ENCODE peak calls at places on chromosomes 4 and X, in ten cellular contexts. One of them, this sample, is unnamed.

GRCh38 chrX:155070975-155071693 is at the start of the genes BRCC3, CMC4 and MTCP1:
- DNase-seq in GM10248: peak
- DNase-seq in Peyer's patch: peak
- DNase-seq in HFF-Myc: peak
- DNase-seq in IMR-90: peak
- DNase-seq in neuronal stem cell: peak
- DNase-seq in lower leg skin: peak
- DNase-seq in glutamatergic neuron: peak
- DNase-seq in A673: peak
- DNase-seq in endothelial cell: peak
- DNase-seq in this sample: peak

GRCh38 chr4:139589619-139590018 is 33.6 kb upstream of the SETD7 start:
- DNase-seq in GM10248: no peak
- DNase-seq in Peyer's patch: no peak
- DNase-seq in HFF-Myc: no peak
- DNase-seq in IMR-90: peak
- DNase-seq in neuronal stem cell: no peak
- DNase-seq in lower leg skin: peak
- DNase-seq in glutamatergic neuron: no peak
- DNase-seq in A673: no peak
- DNase-seq in endothelial cell: no peak
- DNase-seq in this sample: no peak

GRCh38 chr4:183099537-183100297 is 660 bp downstream of the WWC2 start:
- DNase-seq in GM10248: peak
- DNase-seq in Peyer's patch: no peak
- DNase-seq in HFF-Myc: no peak
- DNase-seq in IMR-90: no peak
- DNase-seq in neuronal stem cell: peak
- DNase-seq in lower leg skin: peak
- DNase-seq in glutamatergic neuron: peak
- DNase-seq in A673: peak
- DNase-seq in endothelial cell: peak
- DNase-seq in this sample: no peak

GRCh38 chr4:139655116-139655515 is 10.5 kb upstream of the MGST2 start:
- DNase-seq in GM10248: no peak
- DNase-seq in Peyer's patch: no peak
- DNase-seq in HFF-Myc: no peak
- DNase-seq in IMR-90: peak
- DNase-seq in neuronal stem cell: no peak
- DNase-seq in lower leg skin: no peak
- DNase-seq in glutamatergic neuron: peak
- DNase-seq in A673: peak
- DNase-seq in endothelial cell: peak
- DNase-seq in this sample: peak

GRCh38 chr4:147836807-147837206 is 104.9 kb downstream of the ARHGAP10 start:
- DNase-seq in GM10248: peak
- DNase-seq in Peyer's patch: no peak
- DNase-seq in HFF-Myc: no peak
- DNase-seq in IMR-90: no peak
- DNase-seq in neuronal stem cell: no peak
- DNase-seq in lower leg skin: no peak
- DNase-seq in glutamatergic neuron: no peak
- DNase-seq in A673: no peak
- DNase-seq in endothelial cell: no peak
- DNase-seq in this sample: no peak

GRCh38 chrX:149365552-149365951 is 139.6 kb downstream of the IDS start:
- DNase-seq in GM10248: no peak
- DNase-seq in Peyer's patch: no peak
- DNase-seq in HFF-Myc: no peak
- DNase-seq in IMR-90: no peak
- DNase-seq in neuronal stem cell: no peak
- DNase-seq in lower leg skin: no peak
- DNase-seq in glutamatergic neuron: no peak
- DNase-seq in A673: no peak
- DNase-seq in endothelial cell: no peak
- DNase-seq in this sample: no peak

GRCh38 chr4:176641237-176641636 is 151.5 kb downstream of the VEGFC start:
- DNase-seq in GM10248: no peak
- DNase-seq in Peyer's patch: no peak
- DNase-seq in HFF-Myc: no peak
- DNase-seq in IMR-90: peak
- DNase-seq in neuronal stem cell: no peak
- DNase-seq in lower leg skin: no peak
- DNase-seq in glutamatergic neuron: no peak
- DNase-seq in A673: no peak
- DNase-seq in endothelial cell: no peak
- DNase-seq in this sample: no peak

GRCh38 chr4:119304431-119304830 is 17.5 kb downstream of the FABP2 start:
- DNase-seq in GM10248: no peak
- DNase-seq in Peyer's patch: no peak
- DNase-seq in HFF-Myc: no peak
- DNase-seq in IMR-90: no peak
- DNase-seq in neuronal stem cell: no peak
- DNase-seq in lower leg skin: no peak
- DNase-seq in glutamatergic neuron: no peak
- DNase-seq in A673: no peak
- DNase-seq in endothelial cell: no peak
- DNase-seq in this sample: no peak

GRCh38 chr4:184471872-184472539 is 2.3 kb downstream of the IRF2 start:
- DNase-seq in GM10248: peak
- DNase-seq in Peyer's patch: no peak
- DNase-seq in HFF-Myc: no peak
- DNase-seq in IMR-90: peak
- DNase-seq in neuronal stem cell: no peak
- DNase-seq in lower leg skin: no peak
- DNase-seq in glutamatergic neuron: no peak
- DNase-seq in A673: peak
- DNase-seq in endothelial cell: no peak
- DNase-seq in this sample: peak

GRCh38 chr4:182875471-182875870 is 41.7 kb downstream of the DCTD start:
- DNase-seq in GM10248: no peak
- DNase-seq in Peyer's patch: no peak
- DNase-seq in HFF-Myc: no peak
- DNase-seq in IMR-90: no peak
- DNase-seq in neuronal stem cell: no peak
- DNase-seq in lower leg skin: no peak
- DNase-seq in glutamatergic neuron: no peak
- DNase-seq in A673: no peak
- DNase-seq in endothelial cell: no peak
- DNase-seq in this sample: no peak

GRCh38 chr4:41882622-41883347 is 52.4 kb upstream of the TMEM33 start:
- DNase-seq in GM10248: peak
- DNase-seq in Peyer's patch: peak
- DNase-seq in HFF-Myc: no peak
- DNase-seq in IMR-90: peak
- DNase-seq in neuronal stem cell: no peak
- DNase-seq in lower leg skin: no peak
- DNase-seq in glutamatergic neuron: peak
- DNase-seq in A673: peak
- DNase-seq in endothelial cell: peak
- DNase-seq in this sample: no peak

GRCh38 chrX:148380107-148380506 is 120.3 kb upstream of the AFF2 start:
- DNase-seq in GM10248: no peak
- DNase-seq in Peyer's patch: no peak
- DNase-seq in HFF-Myc: no peak
- DNase-seq in IMR-90: no peak
- DNase-seq in neuronal stem cell: no peak
- DNase-seq in lower leg skin: no peak
- DNase-seq in glutamatergic neuron: no peak
- DNase-seq in A673: no peak
- DNase-seq in endothelial cell: no peak
- DNase-seq in this sample: peak

GRCh38 chrX:11509786-11510185 is 155.9 kb downstream of the ARHGAP6 start:
- DNase-seq in GM10248: no peak
- DNase-seq in Peyer's patch: no peak
- DNase-seq in HFF-Myc: no peak
- DNase-seq in IMR-90: peak
- DNase-seq in neuronal stem cell: no peak
- DNase-seq in lower leg skin: no peak
- DNase-seq in glutamatergic neuron: no peak
- DNase-seq in A673: no peak
- DNase-seq in endothelial cell: no peak
- DNase-seq in this sample: no peak

GRCh38 chr4:2962099-2962455 is 1.1 kb downstream of the NOP14 start:
- DNase-seq in GM10248: no peak
- DNase-seq in Peyer's patch: no peak
- DNase-seq in HFF-Myc: no peak
- DNase-seq in IMR-90: no peak
- DNase-seq in neuronal stem cell: peak
- DNase-seq in lower leg skin: no peak
- DNase-seq in glutamatergic neuron: no peak
- DNase-seq in A673: peak
- DNase-seq in endothelial cell: no peak
- DNase-seq in this sample: peak

GRCh38 chrX:119685225-119686066 is 7.5 kb downstream of the SEPTIN6 start:
- DNase-seq in GM10248: peak
- DNase-seq in Peyer's patch: peak
- DNase-seq in HFF-Myc: no peak
- DNase-seq in IMR-90: no peak
- DNase-seq in neuronal stem cell: no peak
- DNase-seq in lower leg skin: no peak
- DNase-seq in glutamatergic neuron: no peak
- DNase-seq in A673: peak
- DNase-seq in endothelial cell: no peak
- DNase-seq in this sample: no peak

GRCh38 chr4:149595500-149595899 is 220.1 kb downstream of the IQCM start:
- DNase-seq in GM10248: no peak
- DNase-seq in Peyer's patch: no peak
- DNase-seq in HFF-Myc: no peak
- DNase-seq in IMR-90: no peak
- DNase-seq in neuronal stem cell: no peak
- DNase-seq in lower leg skin: no peak
- DNase-seq in glutamatergic neuron: no peak
- DNase-seq in A673: no peak
- DNase-seq in endothelial cell: no peak
- DNase-seq in this sample: no peak

GRCh38 chr4:149292422-149293055 is 523.1 kb downstream of the IQCM start:
- DNase-seq in GM10248: no peak
- DNase-seq in Peyer's patch: no peak
- DNase-seq in HFF-Myc: no peak
- DNase-seq in IMR-90: no peak
- DNase-seq in neuronal stem cell: no peak
- DNase-seq in lower leg skin: no peak
- DNase-seq in glutamatergic neuron: no peak
- DNase-seq in A673: no peak
- DNase-seq in endothelial cell: no peak
- DNase-seq in this sample: no peak

GRCh38 chr4:25928320-25928955 is 14.4 kb downstream of the SMIM20 start:
- DNase-seq in GM10248: no peak
- DNase-seq in Peyer's patch: no peak
- DNase-seq in HFF-Myc: no peak
- DNase-seq in IMR-90: no peak
- DNase-seq in neuronal stem cell: no peak
- DNase-seq in lower leg skin: no peak
- DNase-seq in glutamatergic neuron: no peak
- DNase-seq in A673: no peak
- DNase-seq in endothelial cell: no peak
- DNase-seq in this sample: no peak

GRCh38 chr4:7847206-7847605 is 92.5 kb downstream of the AFAP1 start:
- DNase-seq in GM10248: no peak
- DNase-seq in Peyer's patch: no peak
- DNase-seq in HFF-Myc: no peak
- DNase-seq in IMR-90: no peak
- DNase-seq in neuronal stem cell: no peak
- DNase-seq in lower leg skin: no peak
- DNase-seq in glutamatergic neuron: no peak
- DNase-seq in A673: no peak
- DNase-seq in endothelial cell: no peak
- DNase-seq in this sample: no peak

GRCh38 chr4:663438-664428 is 10.3 kb downstream of the ATP5ME start:
- DNase-seq in GM10248: peak
- DNase-seq in Peyer's patch: peak
- DNase-seq in HFF-Myc: no peak
- DNase-seq in IMR-90: no peak
- DNase-seq in neuronal stem cell: no peak
- DNase-seq in lower leg skin: no peak
- DNase-seq in glutamatergic neuron: peak
- DNase-seq in A673: peak
- DNase-seq in endothelial cell: peak
- DNase-seq in this sample: peak

GRCh38 chr4:168605411-168605810 is 108.6 kb downstream of the PALLD start:
- DNase-seq in GM10248: no peak
- DNase-seq in Peyer's patch: no peak
- DNase-seq in HFF-Myc: no peak
- DNase-seq in IMR-90: peak
- DNase-seq in neuronal stem cell: peak
- DNase-seq in lower leg skin: no peak
- DNase-seq in glutamatergic neuron: no peak
- DNase-seq in A673: no peak
- DNase-seq in endothelial cell: no peak
- DNase-seq in this sample: no peak

GRCh38 chr4:168739851-168740250 is 243.0 kb downstream of the PALLD start:
- DNase-seq in GM10248: no peak
- DNase-seq in Peyer's patch: no peak
- DNase-seq in HFF-Myc: no peak
- DNase-seq in IMR-90: no peak
- DNase-seq in neuronal stem cell: no peak
- DNase-seq in lower leg skin: no peak
- DNase-seq in glutamatergic neuron: no peak
- DNase-seq in A673: peak
- DNase-seq in endothelial cell: no peak
- DNase-seq in this sample: no peak

GRCh38 chr4:75892508-75892907 is 9.7 kb downstream of the PPEF2 start:
- DNase-seq in GM10248: no peak
- DNase-seq in Peyer's patch: no peak
- DNase-seq in HFF-Myc: no peak
- DNase-seq in IMR-90: no peak
- DNase-seq in neuronal stem cell: no peak
- DNase-seq in lower leg skin: no peak
- DNase-seq in glutamatergic neuron: no peak
- DNase-seq in A673: no peak
- DNase-seq in endothelial cell: peak
- DNase-seq in this sample: no peak

GRCh38 chr4:6749340-6750171 is 33.0 kb upstream of the KIAA0232 start:
- DNase-seq in GM10248: no peak
- DNase-seq in Peyer's patch: peak
- DNase-seq in HFF-Myc: peak
- DNase-seq in IMR-90: peak
- DNase-seq in neuronal stem cell: no peak
- DNase-seq in lower leg skin: peak
- DNase-seq in glutamatergic neuron: no peak
- DNase-seq in A673: no peak
- DNase-seq in endothelial cell: no peak
- DNase-seq in this sample: no peak

GRCh38 chr4:6561706-6562371 is 13.2 kb upstream of the MAN2B2 start:
- DNase-seq in GM10248: no peak
- DNase-seq in Peyer's patch: no peak
- DNase-seq in HFF-Myc: no peak
- DNase-seq in IMR-90: no peak
- DNase-seq in neuronal stem cell: no peak
- DNase-seq in lower leg skin: no peak
- DNase-seq in glutamatergic neuron: no peak
- DNase-seq in A673: no peak
- DNase-seq in endothelial cell: no peak
- DNase-seq in this sample: no peak

GRCh38 chr4:176726803-176727202 is 65.9 kb downstream of the VEGFC start:
- DNase-seq in GM10248: no peak
- DNase-seq in Peyer's patch: no peak
- DNase-seq in HFF-Myc: peak
- DNase-seq in IMR-90: peak
- DNase-seq in neuronal stem cell: no peak
- DNase-seq in lower leg skin: no peak
- DNase-seq in glutamatergic neuron: no peak
- DNase-seq in A673: no peak
- DNase-seq in endothelial cell: no peak
- DNase-seq in this sample: no peak

GRCh38 chrX:72060196-72060974 is 71.3 kb downstream of the RTL5 start:
- DNase-seq in GM10248: no peak
- DNase-seq in Peyer's patch: no peak
- DNase-seq in HFF-Myc: no peak
- DNase-seq in IMR-90: peak
- DNase-seq in neuronal stem cell: peak
- DNase-seq in lower leg skin: no peak
- DNase-seq in glutamatergic neuron: peak
- DNase-seq in A673: peak
- DNase-seq in endothelial cell: peak
- DNase-seq in this sample: no peak

GRCh38 chr4:25051534-25051933 is 20.8 kb upstream of the LGI2 start:
- DNase-seq in GM10248: no peak
- DNase-seq in Peyer's patch: no peak
- DNase-seq in HFF-Myc: no peak
- DNase-seq in IMR-90: no peak
- DNase-seq in neuronal stem cell: no peak
- DNase-seq in lower leg skin: no peak
- DNase-seq in glutamatergic neuron: no peak
- DNase-seq in A673: no peak
- DNase-seq in endothelial cell: no peak
- DNase-seq in this sample: no peak